ENCODE peak calls at places on chromosomes 7 and 10, in five cellular contexts. T is K562, U is GM23248, F is fibroblast of lung, J is neural progenitor cell. A is an unnamed sample. For H3K79me2 and H4K20me1, the result is how much of the 10 kb centered on the place peaks cover.

GRCh38 chr10:116961305-116962251 is 43.4 kb downstream of the SHTN1 start:
- DNase-seq in F (no peak), J (no peak), T (no peak), U (no peak), A (no peak)

GRCh38 chr10:121368347-121369025 is 229.8 kb downstream of the FGFR2 start:
- DNase-seq in F (no peak), U (no peak), J (peak), T (no peak), A (no peak)

GRCh38 chr10:125562737-125563136 is 120.2 kb downstream of the TEX36 start:
- DNase-seq in T (peak), U (no peak), J (no peak), F (no peak), A (no peak)

GRCh38 chr10:98815039-98815660 is 368.4 kb upstream of the HPS1 start:
- DNase-seq in J (peak), T (no peak), F (no peak), U (no peak), A (no peak)

GRCh38 chr10:92305133-92306072 is 14.4 kb downstream of the MARCHF5 start:
- DNase-seq in F (no peak), J (no peak), U (no peak), T (no peak), A (no peak)

GRCh38 chr10:128744092-128744491 is 617.9 kb upstream of the MKI67 start:
- DNase-seq in U (no peak), J (no peak), T (no peak), F (no peak), A (no peak)

GRCh38 chr10:46304671-46305429 is 18.1 kb downstream of the ANTXRL start:
- DNase-seq in U (no peak), J (no peak), F (no peak), T (no peak), A (no peak)

GRCh38 chr10:126022841-126023240 is 126.5 kb downstream of the FANK1 start:
- DNase-seq in J (no peak), T (no peak), F (peak), U (no peak), A (no peak)

GRCh38 chr7:155489862-155490696 is 32.1 kb downstream of the EN2 start:
- DNase-seq in U (peak), J (peak), F (no peak), T (no peak), A (no peak)

GRCh38 chr7:7178081-7178480 is 4.3 kb upstream of the C1GALT1 start:
- DNase-seq in U (peak), T (no peak), J (no peak), F (no peak), A (no peak)

GRCh38 chr10:28719789-28720436 is 42.6 kb downstream of the BAMBI start:
- DNase-seq in F (peak), T (no peak), J (no peak), U (peak), A (no peak)

DNA sequence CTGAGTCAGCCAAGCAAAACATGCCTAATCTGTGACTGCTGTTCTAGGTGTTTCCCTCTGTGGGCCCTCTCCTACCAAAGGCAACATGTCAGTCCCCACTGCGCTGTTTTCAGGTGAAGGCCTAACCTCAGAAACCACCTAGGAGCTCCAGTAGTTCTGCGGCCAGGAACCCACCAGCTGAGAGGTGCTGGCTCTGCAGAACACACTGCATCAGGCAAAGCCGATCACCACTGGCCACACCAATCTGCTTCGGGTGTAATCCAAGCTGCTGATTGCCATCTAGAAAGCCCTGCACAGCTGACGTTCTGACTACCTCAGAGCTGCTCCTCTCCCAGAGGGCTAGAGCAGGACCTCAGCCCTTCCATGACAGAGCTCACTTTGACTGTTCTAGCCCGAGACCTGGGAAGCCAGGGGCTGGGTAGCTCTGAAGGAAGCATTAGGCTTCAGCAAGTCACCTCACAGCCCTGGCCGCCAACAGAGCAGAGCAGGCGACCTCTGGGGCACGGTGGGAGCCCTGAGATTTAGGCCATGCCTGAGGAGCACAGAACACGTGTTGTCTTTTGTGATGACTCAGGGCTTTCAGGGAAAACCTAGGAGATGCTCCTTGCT is 14.8 kb downstream of the CAMK2G start:
- DNase-seq in U (peak), J (no peak), F (no peak), T (no peak), A (no peak)
- H3K79me2 ChIP-seq in U (under half), J (under half), F (under half), T (under half), A (under half)

GRCh38 chr7:26199301-26200112 is 1.0 kb downstream of the HNRNPA2B1 start:
- DNase-seq in F (peak), T (peak), J (peak), U (peak), A (peak)
- H4K20me1 ChIP-seq in F (under half), T (half or more), J (half or more), U (under half), A (half or more)

GRCh38 chr7:906776-907157 is 30.4 kb downstream of the GET4 start:
- DNase-seq in T (no peak), U (peak), J (no peak), F (no peak), A (no peak)

GRCh38 chr7:910441-910861 is 34.1 kb downstream of the GET4 start:
- DNase-seq in J (no peak), U (no peak), F (no peak), T (no peak), A (peak)

GRCh38 chr7:907158-907980 is 31.0 kb downstream of the GET4 start:
- DNase-seq in U (peak), T (no peak), F (no peak), J (no peak), A (no peak)

GRCh38 chr7:909358-910329 is 33.3 kb downstream of the GET4 start:
- DNase-seq in J (peak), F (peak), U (peak), T (no peak), A (peak)

GRCh38 chr7:908159-908918 is 32.0 kb downstream of the GET4 start:
- DNase-seq in F (no peak), J (no peak), U (no peak), T (no peak), A (no peak)
- H3K4me3 ChIP-seq in F (no peak), J (peak), U (no peak), T (no peak), A (no peak)

GRCh38 chr7:111784311-111784710 is 222.0 kb upstream of the IMMP2L start:
- DNase-seq in U (no peak), T (no peak), J (no peak), F (no peak), A (no peak)
- H3K79me2 ChIP-seq in U (under half), T (under half), J (under half), F (under half), A (under half)

GRCh38 chr7:44213206-44213871 is 12.6 kb downstream of the YKT6 start:
- DNase-seq in U (no peak), T (no peak), F (no peak), J (no peak), A (no peak)
- H4K20me1 ChIP-seq in U (under half), T (under half), F (under half), J (under half), A (under half)

DNA sequence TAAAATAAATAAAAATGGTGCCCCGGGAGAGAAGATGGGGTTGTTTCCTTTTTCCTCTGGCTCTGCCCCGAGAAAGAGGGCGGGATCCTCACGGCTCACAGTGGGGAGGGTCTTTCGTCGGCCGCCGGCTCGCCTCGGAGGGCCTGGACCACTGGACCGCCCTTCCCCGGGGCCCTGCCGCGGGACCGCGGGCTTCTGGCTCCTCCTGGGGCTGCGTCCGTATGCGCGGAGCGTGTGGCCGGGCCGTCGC is 3.5 kb upstream of the IGF2BP3 start:
- DNase-seq in F (no peak), J (peak), T (no peak), U (no peak), A (no peak)
- H3K4me3 ChIP-seq in F (peak), J (peak), T (peak), U (peak), A (peak)

DNA sequence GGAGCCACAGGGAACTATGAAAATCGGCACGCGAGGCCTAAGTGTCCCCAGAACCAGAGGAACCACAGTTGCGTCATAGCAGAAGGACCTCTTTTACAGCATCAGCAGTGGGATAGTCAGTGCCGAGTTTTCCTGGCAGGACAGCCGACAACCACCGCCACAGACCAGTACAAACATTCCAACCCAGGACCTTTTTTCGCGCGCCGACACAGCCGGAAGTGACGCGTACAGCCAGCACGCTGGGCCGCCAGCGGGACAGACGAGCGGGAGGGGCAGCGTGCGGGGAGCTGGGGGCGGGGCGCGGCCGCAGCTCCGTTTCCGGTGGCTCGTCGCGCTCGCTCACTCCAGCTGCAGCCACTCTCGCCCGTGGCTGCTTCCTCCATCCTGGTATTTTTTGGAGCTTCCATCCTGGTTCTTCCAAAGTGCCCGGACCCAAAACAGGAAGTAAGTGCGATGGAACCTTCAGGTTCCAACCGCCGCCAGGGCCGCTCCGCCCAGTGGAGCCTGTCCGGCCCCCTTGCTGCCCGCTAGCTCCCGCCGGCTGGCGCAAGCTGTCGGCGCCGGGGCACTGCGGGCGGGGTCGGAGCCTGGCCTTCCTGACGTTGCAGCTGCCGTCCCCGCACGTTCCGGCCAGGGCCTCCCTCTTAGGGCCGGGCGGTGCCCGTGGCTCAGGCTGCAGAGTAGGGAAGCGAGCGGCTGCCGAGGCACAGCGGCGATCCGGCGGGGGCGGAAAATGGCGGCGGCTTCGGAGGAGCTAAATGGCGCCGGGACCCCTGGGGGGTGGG is at the start of gene DMTF1:
- DNase-seq in F (peak), J (peak), T (peak), U (peak), A (peak)
- H3K79me2 ChIP-seq in F (under half), J (half or more), T (half or more), U (under half), A (half or more)

GRCh38 chr10:69377936-69378335 is 38.8 kb downstream of the TACR2 start:
- DNase-seq in J (no peak), F (no peak), U (no peak), T (no peak), A (no peak)
- H4K20me1 ChIP-seq in J (under half), F (under half), U (under half), T (under half), A (under half)

A was measured in OCI-LY7.